ENCODE peak calls at places on chromosomes 4 and X, in seven cellular contexts. Z is coronary artery, H is GM06990, Q is ovary, R is upper lobe of left lung, G is AG04449, M is IMR-90. K is an unnamed sample.

GRCh38 chrX:2413969-2414368 is 86.8 kb downstream of the DHRSX start:
- DNase-seq in G (no peak), R (no peak), Z (no peak), H (no peak), Q (no peak), M (no peak), K (no peak)

GRCh38 chr4:56671373-56671772 is 9.7 kb downstream of the HOPX start:
- DNase-seq in M (no peak), H (no peak), Q (no peak), G (no peak), Z (no peak), R (no peak), K (no peak)

GRCh38 chr4:77777135-77777777 is 41.9 kb downstream of the CNOT6L start:
- DNase-seq in G (no peak), M (peak), Z (no peak), Q (no peak), R (no peak), H (no peak), K (no peak)

GRCh38 chrX:72100824-72101351 is 30.8 kb downstream of the RTL5 start:
- DNase-seq in R (no peak), M (no peak), Z (no peak), Q (no peak), H (peak), G (no peak), K (no peak)

GRCh38 chr4:56134272-56134671 is 185.5 kb downstream of the CEP135 start:
- DNase-seq in M (peak), Z (peak), Q (no peak), R (no peak), G (no peak), H (no peak), K (no peak)

GRCh38 chr4:152885185-152885584 is 50.9 kb upstream of the FHDC1 start:
- DNase-seq in Z (no peak), Q (no peak), G (no peak), R (no peak), H (no peak), M (no peak), K (no peak)

GRCh38 chr4:62324215-62324614 is 1124.1 kb downstream of the ADGRL3 start:
- DNase-seq in M (no peak), H (no peak), G (no peak), Z (no peak), Q (no peak), R (no peak), K (no peak)

GRCh38 chr4:103773691-103774231 is 54.0 kb upstream of the TACR3 start:
- DNase-seq in Z (no peak), M (no peak), H (no peak), Q (no peak), R (no peak), G (no peak), K (no peak)

GRCh38 chr4:107900067-107900466 is 31.3 kb upstream of the CYP2U1 start:
- DNase-seq in R (no peak), M (no peak), Q (no peak), Z (no peak), H (no peak), G (no peak), K (no peak)

GRCh38 chr4:8651661-8652180 is 59.2 kb downstream of the CPZ start:
- DNase-seq in H (no peak), G (no peak), Q (no peak), M (no peak), Z (peak), R (peak), K (no peak)

GRCh38 chr4:116215622-116216021 is 869.8 kb downstream of the TRAM1L1 start:
- DNase-seq in Q (no peak), G (no peak), R (no peak), M (no peak), H (no peak), Z (no peak), K (no peak)

GRCh38 chr4:38046735-38047487 is 86.7 kb downstream of the PTTG2 start:
- DNase-seq in H (no peak), Z (no peak), M (peak), Q (no peak), G (no peak), R (no peak), K (no peak)

GRCh38 chrX:13938766-13939530 is 90.7 kb downstream of the GEMIN8 start:
- DNase-seq in Z (no peak), M (no peak), G (no peak), R (no peak), H (no peak), Q (no peak), K (no peak)

GRCh38 chrX:13939741-13940597 is 89.7 kb downstream of the GEMIN8 start:
- DNase-seq in Q (no peak), R (no peak), H (no peak), M (no peak), G (no peak), Z (no peak), K (no peak)

GRCh38 chrX:13937370-13938052 is 92.2 kb downstream of the GEMIN8 start:
- DNase-seq in H (no peak), Q (no peak), R (no peak), M (peak), Z (no peak), G (no peak), K (no peak)

GRCh38 chrX:13936804-13937203 is 92.9 kb downstream of the GEMIN8 start:
- DNase-seq in Z (no peak), G (no peak), R (no peak), Q (no peak), H (no peak), M (no peak), K (no peak)

GRCh38 chrX:13938053-13938765 is 91.5 kb downstream of the GEMIN8 start:
- DNase-seq in Q (no peak), G (no peak), H (peak), R (peak), M (peak), Z (no peak), K (no peak)
- H3K4me3 ChIP-seq in Q (peak), G (peak), H (no peak), R (peak), M (peak), Z (peak), K (peak)

GRCh38 chr4:135319685-135320084 is 1118.1 kb upstream of the PABPC4L start:
- DNase-seq in G (no peak), R (no peak), Q (no peak), H (no peak), Z (no peak), M (no peak), K (no peak)
- H3K4me3 ChIP-seq in G (no peak), R (no peak), Q (no peak), H (no peak), Z (no peak), M (no peak), K (no peak)

GRCh38 chrX:17654116-17654515 is 83.2 kb upstream of the SCML1 start:
- DNase-seq in Z (no peak), M (no peak), R (no peak), G (no peak), Q (no peak), H (no peak), K (no peak)

GRCh38 chrX:17656035-17656418 is 81.3 kb upstream of the SCML1 start:
- DNase-seq in H (no peak), Z (no peak), R (peak), G (no peak), M (no peak), Q (peak), K (no peak)

GRCh38 chrX:17655232-17656034 is 81.9 kb upstream of the SCML1 start:
- DNase-seq in G (no peak), H (no peak), Z (no peak), Q (no peak), M (peak), R (peak), K (no peak)

DNA sequence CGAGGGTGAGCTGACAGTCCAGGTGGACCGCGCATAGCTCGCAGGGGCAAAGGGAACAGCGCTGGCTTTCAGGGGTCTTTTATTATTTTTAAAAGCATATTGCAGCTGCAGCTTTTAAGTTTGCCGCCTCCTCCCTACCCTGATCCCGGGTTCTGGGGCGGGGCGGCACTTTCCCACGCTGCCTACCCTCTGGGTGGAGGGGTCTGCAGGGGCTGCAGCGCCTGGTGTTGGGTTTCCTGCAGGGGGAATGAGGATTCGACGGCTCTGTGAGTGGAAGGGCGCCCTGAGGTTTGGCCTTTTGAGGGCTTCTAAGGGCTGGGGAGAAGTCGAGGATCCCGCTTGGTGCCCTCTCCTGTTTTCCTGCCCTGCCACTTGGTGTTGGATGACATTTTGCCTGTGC is 80.7 kb upstream of the SCML1 start:
- DNase-seq in M (no peak), G (no peak), Q (no peak), Z (no peak), H (no peak), R (peak), K (no peak)
- H3K4me3 ChIP-seq in M (no peak), G (no peak), Q (no peak), Z (peak), H (no peak), R (no peak), K (no peak)

GRCh38 chrX:130118396-130118795 is 8.1 kb upstream of the ELF4 start:
- DNase-seq in Q (peak), R (no peak), Z (no peak), M (peak), H (no peak), G (no peak), K (no peak)

GRCh38 chrX:130118941-130119640 is 8.8 kb upstream of the ELF4 start:
- DNase-seq in H (no peak), R (no peak), Z (no peak), G (no peak), Q (no peak), M (peak), K (no peak)

GRCh38 chrX:130120321-130120731 is 10.0 kb upstream of the ELF4 start:
- DNase-seq in H (peak), Q (no peak), Z (no peak), R (no peak), M (no peak), G (no peak), K (no peak)

GRCh38 chrX:130120746-130121504 is 10.6 kb upstream of the ELF4 start:
- DNase-seq in H (peak), R (peak), M (peak), Q (peak), Z (no peak), G (no peak), K (no peak)

GRCh38 chrX:130121505-130121800 is 11.2 kb upstream of the ELF4 start:
- DNase-seq in G (no peak), Q (no peak), R (no peak), H (no peak), M (no peak), Z (no peak), K (no peak)
- H3K4me3 ChIP-seq in G (no peak), Q (peak), R (no peak), H (no peak), M (no peak), Z (peak), K (peak)

DNA sequence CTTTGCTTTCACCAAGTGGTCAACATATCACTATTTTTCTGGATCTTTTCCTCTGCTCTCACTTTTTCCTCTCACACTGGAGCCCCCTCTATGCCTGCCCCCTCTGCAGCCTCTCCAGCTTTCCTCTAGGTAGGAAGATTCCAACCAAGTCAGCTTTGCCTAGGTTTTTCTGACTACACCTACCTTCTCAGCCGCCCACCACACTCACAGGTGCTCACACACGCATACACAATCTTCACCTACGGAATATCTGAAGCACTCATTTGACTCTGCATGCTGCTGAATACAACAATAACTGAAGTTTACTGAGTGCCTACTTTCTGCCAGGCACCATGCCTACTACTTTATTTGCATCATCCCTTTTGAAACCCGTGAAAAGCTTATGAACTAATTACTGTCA is 328.0 kb downstream of the PPP3CA start:
- DNase-seq in M (no peak), Z (no peak), Q (no peak), G (no peak), R (no peak), H (no peak), K (no peak)
- H3K4me3 ChIP-seq in M (no peak), Z (no peak), Q (no peak), G (no peak), R (no peak), H (peak), K (no peak)

GRCh38 chrX:331145-331771 is 12.7 kb upstream of the GTPBP6 start:
- DNase-seq in M (peak), R (peak), Z (no peak), H (no peak), G (no peak), Q (no peak), K (no peak)
- H3K4me3 ChIP-seq in M (no peak), R (peak), Z (peak), H (no peak), G (peak), Q (no peak), K (no peak)

GRCh38 chr4:7193040-7193958 is 961 bp downstream of the SORCS2 start:
- DNase-seq in M (no peak), Z (peak), Q (peak), G (no peak), R (peak), H (no peak), K (no peak)

GRCh38 chr4:7190668-7191545 is 1.4 kb upstream of the SORCS2 start:
- DNase-seq in R (no peak), H (no peak), Q (peak), G (no peak), Z (peak), M (no peak), K (no peak)

GRCh38 chr4:7190278-7190594 is 2.1 kb upstream of the SORCS2 start:
- DNase-seq in Z (no peak), R (no peak), G (no peak), M (no peak), Q (no peak), H (no peak), K (no peak)

GRCh38 chr4:7192252-7193039 is at the start of gene SORCS2:
- DNase-seq in G (no peak), M (peak), Q (peak), Z (peak), R (peak), H (peak), K (no peak)

DNA sequence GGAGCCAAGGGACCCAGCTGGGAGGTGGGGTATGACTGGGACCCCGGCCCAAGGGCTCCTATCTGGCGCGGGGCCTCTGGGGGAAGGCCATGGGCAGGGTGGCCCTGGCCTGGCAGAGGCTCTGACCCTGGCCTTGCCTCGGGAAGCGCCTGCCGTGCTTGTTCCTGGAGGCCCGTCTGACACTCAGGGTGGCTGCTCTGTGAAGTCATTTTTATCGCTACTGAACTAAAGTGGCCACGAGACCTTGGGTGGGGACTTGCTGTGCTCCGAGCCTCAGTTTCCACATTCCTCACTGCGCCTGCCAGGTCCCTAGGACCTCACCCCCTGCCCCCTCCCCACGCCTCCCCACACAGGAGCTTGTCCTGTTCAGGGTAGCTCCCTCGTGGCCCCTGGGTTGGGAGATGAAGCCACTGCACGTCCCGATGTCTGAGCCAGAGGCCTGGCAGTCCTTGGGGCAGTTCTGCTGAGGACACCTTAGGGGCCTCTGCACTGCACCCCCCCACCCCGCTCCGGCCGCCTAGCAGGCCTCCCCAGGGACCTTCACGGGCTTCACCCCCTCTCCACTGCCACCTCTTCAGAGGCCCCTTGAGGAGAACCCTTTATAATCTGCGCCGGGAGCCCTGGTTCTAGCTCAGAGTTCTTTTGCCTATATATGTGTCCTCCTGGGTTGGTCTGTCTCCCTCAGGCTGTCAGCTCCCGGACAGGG is 639 bp upstream of the SORCS2 start:
- DNase-seq in G (no peak), R (peak), H (no peak), Q (no peak), Z (peak), M (no peak), K (no peak)
- H3K4me3 ChIP-seq in G (peak), R (no peak), H (no peak), Q (peak), Z (peak), M (no peak), K (peak)